ENCODE peak calls at places on chromosomes 6 and 20, in six cellular contexts. I is T-helper 1 cell; U is posterior cingulate gyrus; X is stimulated activated CD8-positive, alpha-beta memory T cell treated with anti-CD3 and anti-CD28 coated beads, Interleukin-7, amount 100 ng/mL, for 1 hour; H is bronchial epithelial cell; Z is OCI-LY7. O is an unnamed sample.

GRCh38 chr6:6405997-6406699 is 85.7 kb upstream of the F13A1 start:
- DNase-seq in I (no peak), U (no peak), H (no peak), X (no peak), Z (no peak), O (no peak)

GRCh38 chr20:54054516-54054915 is 15.9 kb downstream of the BCAS1 start:
- DNase-seq in U (no peak), X (no peak), I (no peak), Z (no peak), H (peak; percentile 85), O (no peak)

GRCh38 chr20:47102629-47103028 is 208.0 kb downstream of the EYA2 start:
- DNase-seq in U (no peak), I (no peak), H (no peak), X (no peak), Z (no peak), O (peak; percentile 38)

GRCh38 chr6:45199554-45199953 is 128.6 kb upstream of the RUNX2 start:
- DNase-seq in U (no peak), I (no peak), H (no peak), X (no peak), Z (no peak), O (no peak)

GRCh38 chr6:18507561-18507960 is 120.4 kb downstream of the RNF144B start:
- DNase-seq in Z (no peak), I (no peak), X (no peak), H (no peak), U (no peak), O (peak; percentile 69)

GRCh38 chr6:156839591-156840001 is 62.4 kb downstream of the ARID1B start:
- DNase-seq in Z (no peak), H (no peak), X (no peak), U (no peak), I (no peak), O (peak; percentile 12)

GRCh38 chr6:1840491-1841121 is 230.9 kb downstream of the FOXC1 start:
- DNase-seq in I (no peak), H (peak; percentile 64), Z (no peak), U (no peak), X (no peak), O (no peak)

GRCh38 chr6:44701038-44701636 is 313.6 kb downstream of the CDC5L start:
- DNase-seq in Z (no peak), U (no peak), X (no peak), I (no peak), H (no peak), O (no peak)

GRCh38 chr6:5078121-5078695 is 6.9 kb upstream of the PPP1R3G start:
- DNase-seq in X (no peak), I (no peak), Z (peak; percentile 5), H (peak; percentile 43), U (no peak), O (no peak)